ENCODE peak calls at places on chromosomes 11 and 22, in six cellular contexts. H is epithelial cell of esophagus, E is NCI-H1436, J is T follicular helper cell, A is fibroblast of lung, K is MM.1S. U is an unnamed sample.

GRCh38 chr22:27405672-27406388 is 395.7 kb downstream of the MN1 start:
- DNase-seq in H (peak), E (peak), J (no peak), A (peak), K (peak), U (peak)

GRCh38 chr11:44877908-44878459 is 72.7 kb downstream of the TP53I11 start:
- DNase-seq in H (no peak), E (peak), J (no peak), A (no peak), K (no peak), U (no peak)

GRCh38 chr11:101441747-101442146 is 142.1 kb downstream of the TRPC6 start:
- DNase-seq in H (no peak), E (no peak), J (no peak), A (no peak), K (no peak), U (peak)

GRCh38 chr11:120065176-120065575 is 72.7 kb downstream of the TRIM29 start:
- DNase-seq in H (no peak), E (no peak), J (no peak), A (no peak), K (no peak), U (no peak)

GRCh38 chr11:68267881-68268240 is 3.9 kb downstream of the C11orf24 start:
- DNase-seq in H (no peak), E (no peak), J (no peak), A (no peak), K (no peak), U (no peak)

GRCh38 chr11:57397394-57397990 is 7.0 kb upstream of the PRG2 start:
- DNase-seq in H (no peak), E (no peak), J (no peak), A (no peak), K (no peak), U (no peak)

GRCh38 chr11:28701760-28702449 is 593.7 kb downstream of the METTL15 start:
- DNase-seq in H (peak), E (no peak), J (no peak), A (no peak), K (no peak), U (peak)

GRCh38 chr11:123180574-123180973 is 14.5 kb downstream of the CLMP start:
- DNase-seq in H (no peak), E (no peak), J (no peak), A (no peak), K (no peak), U (no peak)

GRCh38 chr11:69398529-69399492 is 82.7 kb upstream of the LINC01488 start:
- DNase-seq in H (peak), E (no peak), J (no peak), A (peak), K (no peak), U (peak)

GRCh38 chr11:116793476-116794096 is 1.9 kb upstream of the APOA5 start:
- DNase-seq in H (no peak), E (no peak), J (no peak), A (peak), K (no peak), U (peak)

GRCh38 chr11:32015435-32015834 is 75.4 kb upstream of the RCN1 start:
- DNase-seq in H (no peak), E (no peak), J (no peak), A (no peak), K (no peak), U (no peak)

GRCh38 chr11:69375316-69376154 is 81.6 kb downstream of the MYEOV start:
- DNase-seq in H (no peak), E (no peak), J (no peak), A (no peak), K (no peak), U (no peak)

GRCh38 chr11:75543808-75544207 is 18.1 kb upstream of the GDPD5 start:
- DNase-seq in H (no peak), E (no peak), J (no peak), A (no peak), K (no peak), U (no peak)

GRCh38 chr22:45129703-45130524 is 33.8 kb upstream of the NUP50 start:
- DNase-seq in H (peak), E (no peak), J (no peak), A (no peak), K (no peak), U (no peak)

GRCh38 chr22:44091021-44091721 is 67.1 kb downstream of the PARVB start:
- DNase-seq in H (peak), E (no peak), J (peak), A (no peak), K (no peak), U (no peak)

GRCh38 chr11:18493310-18493709 is 33.4 kb downstream of the TSG101 start:
- DNase-seq in H (peak), E (no peak), J (no peak), A (no peak), K (no peak), U (no peak)

GRCh38 chr11:73446766-73447165 is 70.6 kb downstream of the RELT start:
- DNase-seq in H (no peak), E (no peak), J (no peak), A (no peak), K (no peak), U (no peak)

GRCh38 chr22:27329471-27329870 is 472.1 kb downstream of the MN1 start:
- DNase-seq in H (no peak), E (no peak), J (no peak), A (no peak), K (no peak), U (no peak)

GRCh38 chr22:40238425-40239344 is 61.0 kb downstream of the TNRC6B start:
- DNase-seq in H (peak), E (no peak), J (no peak), A (peak), K (no peak), U (peak)

GRCh38 chr11:298406-299065 is 790 bp downstream of the IFITM5 start:
- DNase-seq in H (no peak), E (no peak), J (no peak), A (no peak), K (no peak), U (no peak)

GRCh38 chr11:17531071-17531817 is 13.0 kb downstream of the USH1C start:
- DNase-seq in H (no peak), E (no peak), J (no peak), A (no peak), K (no peak), U (no peak)

GRCh38 chr11:85758026-85758425 is 52.9 kb downstream of the SYTL2 start:
- DNase-seq in H (no peak), E (no peak), J (no peak), A (no peak), K (no peak), U (no peak)

GRCh38 chr11:107929611-107930200 is 1.5 kb downstream of the RAB39A start:
- DNase-seq in H (no peak), E (no peak), J (no peak), A (no peak), K (no peak), U (no peak)

GRCh38 chr11:19691815-19692214 is 20.8 kb upstream of the NAV2 start:
- DNase-seq in H (no peak), E (no peak), J (no peak), A (no peak), K (no peak), U (no peak)

GRCh38 chr11:19724765-19725164 is 12.1 kb downstream of the NAV2 start:
- DNase-seq in H (no peak), E (no peak), J (no peak), A (no peak), K (no peak), U (no peak)

GRCh38 chr22:44701824-44702478 is at the start of gene PRR5:
- DNase-seq in H (peak), E (peak), J (peak), A (peak), K (no peak), U (peak)